ENCODE peak calls at places on chromosomes 12 and 14, in four cellular contexts. F, X, M and C are unnamed samples.

GRCh38 chr14:52272375-52272774 is 4.9 kb downstream of the PTGDR start:
- DNase-seq in F (peak; percentile 46), X (peak; percentile 48), M (peak; percentile 64), C (no peak)

GRCh38 chr12:34349673-34349961 is 327.3 kb downstream of the ALG10 start:
- DNase-seq in X (no peak), F (no peak), M (no peak), C (no peak)

GRCh38 chr12:2997989-2998670 is 38.9 kb downstream of the TEAD4 start:
- DNase-seq in F (no peak), X (no peak), M (no peak), C (no peak)

GRCh38 chr12:31588976-31589375 is 2.0 kb downstream of the DENND5B start:
- DNase-seq in M (no peak), F (no peak), X (no peak), C (peak; percentile 28)

GRCh38 chr12:107731376-107731775 is 29.6 kb downstream of the PRDM4 start:
- DNase-seq in M (no peak), X (no peak), F (no peak), C (no peak)

GRCh38 chr14:101843038-101843437 is 81.5 kb downstream of the PPP2R5C start:
- DNase-seq in M (no peak), F (no peak), X (no peak), C (no peak)

GRCh38 chr14:105666420-105666819 is 140.0 kb downstream of the TMEM121 start:
- DNase-seq in X (no peak), F (no peak), M (no peak), C (no peak)

GRCh38 chr14:91299483-91300115 is 55.1 kb upstream of the GPR68 start:
- DNase-seq in M (no peak), X (no peak), F (no peak), C (no peak)

GRCh38 chr12:47950856-47951468 is 12.4 kb upstream of the TMEM106C start:
- DNase-seq in F (no peak), M (no peak), X (no peak), C (no peak)

DNA sequence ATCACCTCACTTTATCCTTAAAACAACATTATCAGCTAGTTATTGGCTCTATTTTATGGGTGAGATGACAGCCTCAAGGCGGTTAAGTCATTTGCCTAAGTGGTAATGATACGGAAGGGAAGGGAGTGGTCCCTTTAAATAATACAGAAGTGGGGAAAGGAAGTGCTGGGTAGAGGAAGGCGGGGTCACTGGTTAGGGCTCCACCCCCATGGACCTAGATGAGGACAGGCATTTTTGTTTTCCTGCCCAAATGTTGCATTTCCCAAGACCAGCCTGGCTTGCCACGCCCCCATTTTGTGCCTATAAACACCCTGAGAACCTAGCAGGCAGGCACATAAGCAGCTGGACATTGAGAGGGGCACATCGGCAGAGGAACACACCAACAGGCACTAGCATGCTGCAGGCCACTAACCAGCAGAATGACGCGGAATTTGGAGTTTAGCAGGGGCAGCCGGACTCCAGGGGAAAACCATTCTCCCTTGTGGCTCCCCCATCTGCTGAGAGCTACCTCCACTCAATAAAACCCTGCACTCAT is 100.9 kb downstream of the EPS8 start:
- DNase-seq in F (no peak), X (peak; percentile 61), M (no peak), C (no peak)
- H3K4me1 ChIP-seq in F (no peaks in the 10 kb centered on the region), X (peaks cover 61% of the 10 kb centered on the region), M (peaks cover 10% of the 10 kb centered on the region), C (peaks cover 18% of the 10 kb centered on the region)

DNA sequence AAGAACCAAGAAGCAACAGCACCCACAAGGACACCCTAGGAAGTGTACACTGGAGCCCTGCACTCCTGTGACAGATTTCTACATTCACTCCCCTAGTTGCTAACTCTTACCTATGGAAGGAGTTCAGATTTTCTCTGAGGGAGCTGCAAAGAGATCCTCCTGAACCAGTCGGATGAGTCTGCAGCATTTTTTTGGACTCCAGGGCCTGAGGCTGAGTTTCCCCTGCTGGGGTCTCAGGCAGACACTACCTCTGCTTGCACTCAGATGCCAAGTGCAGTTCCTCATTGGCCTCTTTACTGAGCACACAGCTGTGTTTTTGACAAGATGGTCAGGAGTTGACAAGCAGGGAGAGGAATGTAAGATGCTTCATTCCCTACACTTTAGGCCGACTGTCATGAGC is 153.2 kb upstream of the RBM19 start:
- DNase-seq in X (no peak), M (no peak), F (no peak), C (no peak)
- H3K27me3 ChIP-seq in X (no peaks in the 10 kb centered on the region), M (peaks cover 3% of the 10 kb centered on the region), F (no peaks in the 10 kb centered on the region), C (peaks cover 4% of the 10 kb centered on the region)

DNA sequence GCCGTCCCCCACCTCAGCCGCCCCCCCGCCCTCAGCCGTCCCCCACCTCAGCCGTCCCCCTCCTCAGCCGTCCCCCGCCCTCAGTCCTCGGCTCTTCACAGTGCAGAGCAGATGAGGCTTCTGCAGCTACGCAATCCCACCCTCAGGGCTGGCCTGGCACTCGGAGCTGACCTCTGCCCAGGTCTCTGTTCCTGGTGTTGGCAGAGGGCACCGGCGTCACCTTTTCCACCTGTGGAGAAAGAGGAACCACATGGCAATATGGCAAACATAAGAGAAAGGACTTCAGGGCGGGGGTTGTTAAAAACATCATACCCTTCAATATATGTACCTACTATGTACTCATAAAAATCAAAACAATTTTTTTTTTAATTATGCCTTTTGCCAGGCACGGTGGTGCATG is 45.8 kb downstream of the MLXIP start:
- DNase-seq in M (peak; percentile 0), F (no peak), X (no peak), C (no peak)
- H3K4me1 ChIP-seq in M (no peaks in the 10 kb centered on the region), F (peaks cover 19% of the 10 kb centered on the region), X (peaks cover 68% of the 10 kb centered on the region), C (peaks cover 15% of the 10 kb centered on the region)

DNA sequence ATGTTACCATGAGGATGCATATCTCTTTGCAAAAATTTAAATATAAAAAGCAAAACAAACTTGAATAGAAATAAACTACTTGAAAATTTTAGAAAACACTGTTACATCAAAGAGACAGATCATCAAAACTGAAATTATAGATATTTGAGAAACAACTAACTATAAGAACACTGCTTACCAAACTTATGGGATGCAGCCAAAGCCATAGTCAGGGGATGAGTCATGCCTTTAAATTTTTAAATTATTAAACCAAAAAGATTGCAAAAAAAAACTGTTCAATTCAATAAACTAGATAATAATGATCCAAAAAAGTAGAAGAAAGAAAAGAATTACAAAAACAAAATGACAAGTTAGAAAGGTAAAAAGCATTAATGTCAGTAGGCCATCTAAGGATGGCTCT is 7.5 kb downstream of the BDKRB2 start:
- DNase-seq in M (no peak), F (no peak), X (no peak), C (no peak)
- H3K27me3 ChIP-seq in M (no peaks in the 10 kb centered on the region), F (no peaks in the 10 kb centered on the region), X (no peaks in the 10 kb centered on the region), C (no peaks in the 10 kb centered on the region)

GRCh38 chr12:51323966-51324895 is at the start of gene BIN2:
- DNase-seq in F (peak; percentile 74), M (no peak), X (peak; percentile 74), C (no peak)
- H3K4me1 ChIP-seq in F (peaks cover 79% of the 10 kb centered on the region), M (peaks cover 45% of the 10 kb centered on the region), X (no peaks in the 10 kb centered on the region), C (peaks cover 51% of the 10 kb centered on the region)

GRCh38 chr12:42144424-42145196 is at the start of gene GXYLT1:
- DNase-seq in X (peak; percentile 95), F (peak; percentile 77), M (peak; percentile 97), C (peak; percentile 94)

GRCh38 chr12:42143401-42144173 is 1.1 kb downstream of the GXYLT1 start:
- DNase-seq in X (no peak), M (peak; percentile 9), F (peak; percentile 33), C (no peak)

GRCh38 chr12:42141981-42142606 is 2.6 kb downstream of the GXYLT1 start:
- DNase-seq in M (no peak), F (no peak), X (no peak), C (no peak)

GRCh38 chr12:42144174-42144423 is 575 bp downstream of the GXYLT1 start:
- DNase-seq in X (no peak), M (no peak), F (no peak), C (peak; percentile 38)

GRCh38 chr12:42140901-42141300 is 3.8 kb downstream of the GXYLT1 start:
- DNase-seq in F (no peak), M (peak; percentile 25), X (no peak), C (peak; percentile 44)
- H3K27me3 ChIP-seq in F (no peaks in the 10 kb centered on the region), M (no peaks in the 10 kb centered on the region), X (no peaks in the 10 kb centered on the region), C (no peaks in the 10 kb centered on the region)

DNA sequence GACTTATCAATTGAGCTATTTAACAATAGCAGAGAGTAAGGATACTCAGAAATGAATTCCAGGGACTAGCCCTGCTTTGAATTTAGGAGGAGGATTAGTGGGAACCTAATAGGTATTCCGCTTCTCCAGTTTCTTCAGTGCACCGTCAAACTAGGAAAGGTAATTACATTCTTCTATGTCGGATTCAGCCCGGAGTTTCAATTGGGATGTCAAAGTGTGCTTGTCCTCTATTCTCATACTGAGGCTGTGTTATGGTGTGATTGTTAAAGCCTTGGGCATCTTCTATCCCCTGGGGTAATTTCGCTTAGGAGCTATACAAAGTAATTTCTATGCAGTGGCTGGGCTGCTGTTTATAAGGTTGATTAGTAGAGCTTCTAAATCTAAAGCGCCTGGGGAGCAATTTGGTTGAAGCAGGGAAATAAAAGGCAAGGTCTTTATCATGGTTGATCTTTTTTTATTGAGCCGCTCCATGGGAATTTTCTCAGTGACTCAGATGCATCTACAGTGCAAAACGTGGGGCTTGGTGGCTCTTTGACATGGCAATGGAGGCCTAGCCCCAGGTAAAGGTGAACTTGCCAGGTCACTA is 399.6 kb downstream of the ZFP36L1 start:
- DNase-seq in M (peak; percentile 59), F (no peak), X (no peak), C (no peak)
- H3K4me1 ChIP-seq in M (peaks cover 64% of the 10 kb centered on the region), F (no peaks in the 10 kb centered on the region), X (peaks cover 30% of the 10 kb centered on the region), C (peaks cover 7% of the 10 kb centered on the region)

GRCh38 chr14:36675581-36675980 is 13.9 kb downstream of the PAX9 start:
- DNase-seq in X (no peak), M (peak; percentile 54), F (no peak), C (no peak)

GRCh38 chr14:36667679-36668078 is 6.0 kb downstream of the PAX9 start:
- DNase-seq in M (no peak), F (no peak), X (no peak), C (no peak)

GRCh38 chr14:36676236-36676635 is 14.6 kb downstream of the PAX9 start:
- DNase-seq in F (no peak), M (peak; percentile 59), X (no peak), C (no peak)

GRCh38 chr14:36671149-36671548 is 9.5 kb downstream of the PAX9 start:
- DNase-seq in X (no peak), M (no peak), F (no peak), C (no peak)

GRCh38 chr14:36672095-36672494 is 10.4 kb downstream of the PAX9 start:
- DNase-seq in X (no peak), F (no peak), M (no peak), C (no peak)
- H3K27me3 ChIP-seq in X (peaks cover 93% of the 10 kb centered on the region), F (no peaks in the 10 kb centered on the region), M (peaks cover 100% of the 10 kb centered on the region), C (no peaks in the 10 kb centered on the region)

GRCh38 chr14:59344711-59345455 is 120.3 kb downstream of the GPR135 start:
- DNase-seq in X (no peak), F (no peak), M (peak; percentile 37), C (no peak)

GRCh38 chr14:59343585-59343984 is 121.6 kb downstream of the GPR135 start:
- DNase-seq in M (no peak), F (no peak), X (no peak), C (no peak)

GRCh38 chr14:59339526-59339925 is 125.7 kb downstream of the GPR135 start:
- DNase-seq in M (peak; percentile 71), F (no peak), X (no peak), C (no peak)

GRCh38 chr14:59342516-59343484 is 122.4 kb downstream of the GPR135 start:
- DNase-seq in M (no peak), X (no peak), F (no peak), C (no peak)

GRCh38 chr14:59342108-59342507 is 123.1 kb downstream of the GPR135 start:
- DNase-seq in F (no peak), X (no peak), M (no peak), C (no peak)
- H3K4me1 ChIP-seq in F (no peaks in the 10 kb centered on the region), X (no peaks in the 10 kb centered on the region), M (peaks cover 67% of the 10 kb centered on the region), C (peaks cover 19% of the 10 kb centered on the region)